ENCODE peak calls at places on chromosomes 12 and 14, in ten cellular contexts. G, J, B, H, A, D, O, P, M and Q are unnamed samples.

GRCh38 chr14:96095581-96096476 is 56.7 kb downstream of the C14orf132 start:
- DNase-seq in G (peak), J (no peak), B (peak), H (peak), A (peak), D (no peak), O (no peak), P (no peak), M (no peak), Q (no peak)

GRCh38 chr12:100959481-100959880 is 164.9 kb downstream of the ANO4 start:
- DNase-seq in G (peak), J (no peak), B (no peak), H (peak), A (peak), D (peak), O (no peak), P (no peak), M (peak), Q (peak)

GRCh38 chr12:5051913-5052312 is 8.2 kb downstream of the KCNA5 start:
- DNase-seq in G (no peak), J (no peak), B (no peak), H (no peak), A (no peak), D (no peak), O (no peak), P (no peak), M (no peak), Q (no peak)

GRCh38 chr12:93990832-93991748 is 157.3 kb upstream of the PLXNC1 start:
- DNase-seq in G (peak), J (no peak), B (no peak), H (peak), A (no peak), D (no peak), O (no peak), P (peak), M (no peak), Q (no peak)

GRCh38 chr14:62269204-62269603 is 507.0 kb downstream of the SNAPC1 start:
- DNase-seq in G (peak), J (peak), B (no peak), H (peak), A (peak), D (no peak), O (no peak), P (no peak), M (no peak), Q (no peak)

GRCh38 chr14:101123639-101124525 is 220.4 kb upstream of the RTL1 start:
- DNase-seq in G (no peak), J (no peak), B (no peak), H (no peak), A (no peak), D (no peak), O (no peak), P (no peak), M (no peak), Q (no peak)

GRCh38 chr14:26415618-26416123 is 182.2 kb downstream of the NOVA1 start:
- DNase-seq in G (no peak), J (no peak), B (no peak), H (no peak), A (no peak), D (no peak), O (no peak), P (no peak), M (no peak), Q (no peak)

GRCh38 chr12:66241061-66242043 is 52.3 kb downstream of the IRAK3 start:
- DNase-seq in G (peak), J (no peak), B (no peak), H (peak), A (peak), D (no peak), O (no peak), P (no peak), M (peak), Q (peak)

GRCh38 chr12:19095869-19096480 is 33.6 kb upstream of the PLEKHA5 start:
- DNase-seq in G (peak), J (no peak), B (no peak), H (peak), A (peak), D (no peak), O (no peak), P (no peak), M (peak), Q (no peak)